ENCODE peak calls at places on chromosomes 2 and 18, in six cellular contexts. H is Panc1, Z is HL-60, W is prostate gland, R is HCT116, D is spleen. J is an unnamed sample.

GRCh38 chr2:59025157-59025757 is 784.1 kb upstream of the FANCL start:
- DNase-seq in D (peak), R (peak), Z (peak), W (no peak), H (peak), J (peak)

GRCh38 chr2:32947076-32947483 is 327 bp downstream of the LTBP1 start:
- DNase-seq in D (peak), H (no peak), R (no peak), Z (no peak), W (no peak), J (peak)

GRCh38 chr2:45843136-45843535 is 191.7 kb downstream of the PRKCE start:
- DNase-seq in R (no peak), W (no peak), Z (peak), H (no peak), D (peak), J (no peak)

GRCh38 chr2:86453838-86454237 is 12.7 kb downstream of the KDM3A start:
- DNase-seq in H (no peak), W (peak), R (no peak), D (no peak), Z (no peak), J (peak)

GRCh38 chr2:54569745-54570296 is 113.7 kb downstream of the SPTBN1 start:
- DNase-seq in W (no peak), R (no peak), Z (no peak), H (no peak), D (no peak), J (no peak)

GRCh38 chr2:218216336-218216673 is 684 bp upstream of the ARPC2 start:
- DNase-seq in W (no peak), D (peak), Z (no peak), R (no peak), H (no peak), J (no peak)

GRCh38 chr2:215049341-215049740 is 89.1 kb downstream of the ABCA12 start:
- DNase-seq in W (no peak), R (no peak), D (no peak), H (no peak), Z (no peak), J (no peak)

GRCh38 chr18:34626404-34627137 is 83.5 kb upstream of the DTNA start:
- DNase-seq in H (no peak), D (no peak), R (no peak), W (no peak), Z (no peak), J (peak)

GRCh38 chr18:48412339-48412929 is 3.3 kb upstream of the ZBTB7C start:
- DNase-seq in W (no peak), Z (peak), H (peak), R (peak), D (no peak), J (peak)

GRCh38 chr2:96403481-96403880 is 67.9 kb downstream of the NCAPH start:
- DNase-seq in R (no peak), W (no peak), H (no peak), Z (no peak), D (no peak), J (no peak)

GRCh38 chr2:121038831-121039230 is 246.2 kb downstream of the TFCP2L1 start:
- DNase-seq in Z (no peak), R (no peak), H (no peak), D (no peak), W (peak), J (no peak)

DNA sequence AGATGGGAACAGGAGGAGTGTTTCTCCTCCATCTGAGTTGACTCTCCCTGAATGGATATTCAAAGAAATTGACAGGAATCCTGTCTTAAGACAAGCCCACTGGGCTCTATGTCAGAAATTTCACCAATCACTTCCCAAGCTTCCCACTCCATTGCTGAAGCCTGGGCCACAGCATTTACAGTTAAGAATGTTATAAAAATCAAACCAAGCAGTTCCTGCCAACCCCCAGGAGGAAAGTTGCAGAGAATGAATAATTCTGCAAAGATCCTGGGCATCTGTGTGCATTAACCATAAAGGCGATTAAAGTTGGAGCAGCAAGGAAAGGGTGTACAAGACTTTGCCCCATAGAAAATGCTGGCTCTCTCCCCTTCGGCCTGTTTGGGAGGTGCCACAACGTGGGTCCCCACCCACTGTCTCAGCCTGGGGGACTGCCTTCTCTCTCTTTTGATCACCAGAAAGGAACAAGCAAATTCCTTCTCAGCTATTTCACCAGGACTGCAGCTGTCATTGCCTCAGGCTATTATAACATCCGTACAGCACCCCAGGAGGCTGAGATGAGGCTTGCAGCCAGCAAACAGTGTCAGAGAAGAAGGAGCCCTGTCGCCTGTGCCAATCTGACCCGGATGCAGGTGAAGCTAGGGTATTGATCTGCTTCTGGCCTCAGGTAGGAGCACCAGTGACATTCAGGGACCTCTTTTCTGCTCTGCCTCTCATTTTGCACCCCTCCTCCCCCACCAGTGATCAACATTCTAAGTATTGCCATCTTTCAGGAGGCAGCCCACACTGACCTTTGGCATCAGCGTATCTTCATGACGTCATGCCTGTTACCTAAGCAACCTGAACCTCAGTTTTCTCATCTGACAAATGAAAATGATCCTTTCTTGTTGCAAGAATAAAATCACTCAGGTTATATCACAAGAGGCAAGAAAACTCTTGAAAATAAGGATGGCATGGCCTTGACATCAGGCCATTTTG is 219.0 kb downstream of the SH3BP4 start:
- DNase-seq in D (no peak), Z (no peak), W (no peak), H (no peak), R (peak), J (no peak)
- TF ChIP-seq POLR2AphosphoS5 in D (no peak), Z (no peak), W (no peak), H (no peak), R (no peak), J (no peak)

GRCh38 chr2:99085400-99085799 is 56.1 kb upstream of the C2orf15 start:
- DNase-seq in W (no peak), H (no peak), Z (peak), D (no peak), R (no peak), J (no peak)
- TF ChIP-seq CTCF in W (no peak), H (peak), Z (peak), D (no peak), R (peak), J (no peak)

DNA sequence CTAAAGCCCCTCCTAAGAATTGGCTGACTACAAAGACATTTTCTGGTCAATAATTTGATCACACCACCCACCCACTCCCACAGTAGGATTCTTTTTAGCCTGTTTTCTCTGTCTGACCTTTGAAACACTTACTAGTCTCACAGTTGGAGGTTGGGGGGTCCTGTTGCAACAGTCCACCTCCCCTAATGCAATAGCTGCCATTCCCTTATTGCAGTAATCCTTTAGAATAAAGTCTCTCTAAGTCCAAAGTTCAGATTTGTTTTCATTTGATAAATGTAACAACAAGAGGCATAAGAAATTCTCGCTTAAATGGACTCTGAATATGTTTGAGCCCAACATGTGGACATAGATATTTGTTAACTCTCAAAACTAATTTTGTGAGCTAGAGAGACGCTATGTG is 1326.8 kb upstream of the TMEFF2 start:
- DNase-seq in R (no peak), H (no peak), Z (no peak), W (no peak), D (no peak), J (no peak)
- TF ChIP-seq POLR2AphosphoS5 in R (no peak), H (no peak), Z (no peak), W (no peak), D (no peak), J (no peak)

DNA sequence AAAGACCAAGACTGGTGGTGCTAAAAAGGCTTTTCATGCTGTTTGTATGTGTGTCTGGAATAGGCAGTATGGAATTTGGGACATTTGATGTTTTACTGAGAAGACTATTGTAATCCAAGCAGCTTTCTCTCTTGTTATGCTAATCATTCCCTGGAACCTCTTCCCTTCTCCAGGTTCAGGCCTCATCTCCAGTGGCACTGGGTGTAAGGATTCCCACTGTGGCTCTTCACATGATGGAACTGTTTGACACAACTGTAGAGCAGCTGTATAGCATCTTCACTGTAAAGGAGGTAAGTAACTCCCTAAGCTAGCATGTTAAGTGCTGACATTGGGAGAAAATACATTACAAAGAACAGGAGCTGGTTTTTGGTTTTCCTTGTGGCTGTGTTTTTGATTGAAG is 23.3 kb downstream of the C2orf74 start:
- DNase-seq in D (no peak), W (no peak), Z (no peak), H (no peak), R (no peak), J (no peak)
- TF ChIP-seq CTCF in D (no peak), W (no peak), Z (no peak), H (no peak), R (no peak), J (no peak)

GRCh38 chr2:138245309-138245708 is 256.3 kb upstream of the SPOPL start:
- DNase-seq in R (no peak), Z (no peak), H (no peak), W (no peak), D (no peak), J (no peak)

GRCh38 chr2:138239902-138240595 is 261.5 kb upstream of the SPOPL start:
- DNase-seq in H (no peak), W (no peak), D (no peak), R (no peak), Z (no peak), J (no peak)

GRCh38 chr2:138247302-138247701 is 254.3 kb upstream of the SPOPL start:
- DNase-seq in D (no peak), Z (no peak), R (no peak), H (no peak), W (no peak), J (no peak)

GRCh38 chr2:138249207-138249606 is 252.4 kb upstream of the SPOPL start:
- DNase-seq in R (no peak), Z (no peak), W (no peak), D (no peak), H (no peak), J (no peak)

GRCh38 chr2:138244400-138245001 is 257.1 kb upstream of the SPOPL start:
- DNase-seq in W (no peak), D (no peak), H (no peak), R (no peak), Z (no peak), J (no peak)
- TF ChIP-seq POLR2AphosphoS5 in W (no peak), D (no peak), H (no peak), R (no peak), Z (no peak), J (no peak)

GRCh38 chr2:3743951-3744555 is 40.7 kb downstream of the DCDC2C start:
- DNase-seq in Z (no peak), D (no peak), H (no peak), W (no peak), R (no peak), J (no peak)
- TF ChIP-seq CTCF in Z (no peak), D (no peak), H (no peak), W (no peak), R (no peak), J (no peak)

GRCh38 chr18:77013777-77014525 is 118.6 kb downstream of the MBP start:
- DNase-seq in D (no peak), W (no peak), Z (peak), H (no peak), R (no peak), J (no peak)
- TF ChIP-seq POLR2AphosphoS5 in D (peak), W (peak), Z (peak), H (no peak), R (no peak), J (no peak)

J was measured in endothelial cell of umbilical vein.